ENCODE peak calls at places on chromosomes 12 and 14, in nine cellular contexts. One of them, this sample, is unnamed.

GRCh38 chr14:70600382-70601157 is at the start of gene MED6:
- ATAC-seq in activated naive CD8-positive, alpha-beta T cell treated with anti-CD3 and anti-CD28 coated beads, Interleukin-2, amount 50 U/mL, for 24 hours: peak
- ATAC-seq in CD4-positive, alpha-beta T cell: peak
- ATAC-seq in stimulated activated naive CD8-positive, alpha-beta T cell treated with anti-CD3 and anti-CD28 coated beads, Interleukin-15, amount 100 ng/mL, for 72 hours: peak
- ATAC-seq in gastrocnemius medialis: peak
- ATAC-seq in gastroesophageal sphincter: peak
- ATAC-seq in heart left ventricle: peak
- ATAC-seq in activated T-cell treated with anti-CD3 and anti-CD28 coated beads, Interleukin-2, amount 50 U/mL, for 72 hours: peak
- ATAC-seq in T-helper 17 cell: peak
- ATAC-seq in this sample: peak

GRCh38 chr14:28061006-28061405 is 705.6 kb upstream of the FOXG1 start:
- ATAC-seq in activated naive CD8-positive, alpha-beta T cell treated with anti-CD3 and anti-CD28 coated beads, Interleukin-2, amount 50 U/mL, for 24 hours: no peak
- ATAC-seq in CD4-positive, alpha-beta T cell: no peak
- ATAC-seq in stimulated activated naive CD8-positive, alpha-beta T cell treated with anti-CD3 and anti-CD28 coated beads, Interleukin-15, amount 100 ng/mL, for 72 hours: no peak
- ATAC-seq in gastrocnemius medialis: no peak
- ATAC-seq in gastroesophageal sphincter: no peak
- ATAC-seq in heart left ventricle: no peak
- ATAC-seq in activated T-cell treated with anti-CD3 and anti-CD28 coated beads, Interleukin-2, amount 50 U/mL, for 72 hours: no peak
- ATAC-seq in T-helper 17 cell: no peak
- ATAC-seq in this sample: no peak

GRCh38 chr14:70338550-70338949 is 20.9 kb downstream of the COX16 start:
- ATAC-seq in activated naive CD8-positive, alpha-beta T cell treated with anti-CD3 and anti-CD28 coated beads, Interleukin-2, amount 50 U/mL, for 24 hours: no peak
- ATAC-seq in CD4-positive, alpha-beta T cell: no peak
- ATAC-seq in stimulated activated naive CD8-positive, alpha-beta T cell treated with anti-CD3 and anti-CD28 coated beads, Interleukin-15, amount 100 ng/mL, for 72 hours: no peak
- ATAC-seq in gastrocnemius medialis: peak
- ATAC-seq in gastroesophageal sphincter: no peak
- ATAC-seq in heart left ventricle: no peak
- ATAC-seq in activated T-cell treated with anti-CD3 and anti-CD28 coated beads, Interleukin-2, amount 50 U/mL, for 72 hours: no peak
- ATAC-seq in T-helper 17 cell: no peak
- ATAC-seq in this sample: no peak

GRCh38 chr12:33752854-33753253 is 269.4 kb upstream of the ALG10 start:
- ATAC-seq in activated naive CD8-positive, alpha-beta T cell treated with anti-CD3 and anti-CD28 coated beads, Interleukin-2, amount 50 U/mL, for 24 hours: no peak
- ATAC-seq in CD4-positive, alpha-beta T cell: no peak
- ATAC-seq in stimulated activated naive CD8-positive, alpha-beta T cell treated with anti-CD3 and anti-CD28 coated beads, Interleukin-15, amount 100 ng/mL, for 72 hours: no peak
- ATAC-seq in gastrocnemius medialis: no peak
- ATAC-seq in gastroesophageal sphincter: no peak
- ATAC-seq in heart left ventricle: no peak
- ATAC-seq in activated T-cell treated with anti-CD3 and anti-CD28 coated beads, Interleukin-2, amount 50 U/mL, for 72 hours: no peak
- ATAC-seq in T-helper 17 cell: no peak
- ATAC-seq in this sample: no peak

GRCh38 chr14:62301911-62302310 is 539.7 kb downstream of the SNAPC1 start:
- ATAC-seq in activated naive CD8-positive, alpha-beta T cell treated with anti-CD3 and anti-CD28 coated beads, Interleukin-2, amount 50 U/mL, for 24 hours: no peak
- ATAC-seq in CD4-positive, alpha-beta T cell: no peak
- ATAC-seq in stimulated activated naive CD8-positive, alpha-beta T cell treated with anti-CD3 and anti-CD28 coated beads, Interleukin-15, amount 100 ng/mL, for 72 hours: no peak
- ATAC-seq in gastrocnemius medialis: no peak
- ATAC-seq in gastroesophageal sphincter: no peak
- ATAC-seq in heart left ventricle: no peak
- ATAC-seq in activated T-cell treated with anti-CD3 and anti-CD28 coated beads, Interleukin-2, amount 50 U/mL, for 72 hours: no peak
- ATAC-seq in T-helper 17 cell: no peak
- ATAC-seq in this sample: no peak

GRCh38 chr12:93429852-93430251 is 11.9 kb downstream of the UBE2N start:
- ATAC-seq in activated naive CD8-positive, alpha-beta T cell treated with anti-CD3 and anti-CD28 coated beads, Interleukin-2, amount 50 U/mL, for 24 hours: no peak
- ATAC-seq in CD4-positive, alpha-beta T cell: no peak
- ATAC-seq in stimulated activated naive CD8-positive, alpha-beta T cell treated with anti-CD3 and anti-CD28 coated beads, Interleukin-15, amount 100 ng/mL, for 72 hours: no peak
- ATAC-seq in gastrocnemius medialis: no peak
- ATAC-seq in gastroesophageal sphincter: no peak
- ATAC-seq in heart left ventricle: no peak
- ATAC-seq in activated T-cell treated with anti-CD3 and anti-CD28 coated beads, Interleukin-2, amount 50 U/mL, for 72 hours: no peak
- ATAC-seq in T-helper 17 cell: no peak
- ATAC-seq in this sample: peak

GRCh38 chr12:4293942-4294505 is 20.5 kb downstream of the CCND2 start:
- ATAC-seq in activated naive CD8-positive, alpha-beta T cell treated with anti-CD3 and anti-CD28 coated beads, Interleukin-2, amount 50 U/mL, for 24 hours: peak
- ATAC-seq in CD4-positive, alpha-beta T cell: peak
- ATAC-seq in stimulated activated naive CD8-positive, alpha-beta T cell treated with anti-CD3 and anti-CD28 coated beads, Interleukin-15, amount 100 ng/mL, for 72 hours: peak
- ATAC-seq in gastrocnemius medialis: no peak
- ATAC-seq in gastroesophageal sphincter: no peak
- ATAC-seq in heart left ventricle: peak
- ATAC-seq in activated T-cell treated with anti-CD3 and anti-CD28 coated beads, Interleukin-2, amount 50 U/mL, for 72 hours: no peak
- ATAC-seq in T-helper 17 cell: peak
- ATAC-seq in this sample: no peak

GRCh38 chr12:53174881-53175491 is 5.5 kb upstream of the ZNF740 start:
- ATAC-seq in activated naive CD8-positive, alpha-beta T cell treated with anti-CD3 and anti-CD28 coated beads, Interleukin-2, amount 50 U/mL, for 24 hours: no peak
- ATAC-seq in CD4-positive, alpha-beta T cell: no peak
- ATAC-seq in stimulated activated naive CD8-positive, alpha-beta T cell treated with anti-CD3 and anti-CD28 coated beads, Interleukin-15, amount 100 ng/mL, for 72 hours: peak
- ATAC-seq in gastrocnemius medialis: no peak
- ATAC-seq in gastroesophageal sphincter: peak
- ATAC-seq in heart left ventricle: peak
- ATAC-seq in activated T-cell treated with anti-CD3 and anti-CD28 coated beads, Interleukin-2, amount 50 U/mL, for 72 hours: no peak
- ATAC-seq in T-helper 17 cell: no peak
- ATAC-seq in this sample: peak

GRCh38 chr14:67765192-67765834 is 51.1 kb downstream of the ZFYVE26 start:
- ATAC-seq in activated naive CD8-positive, alpha-beta T cell treated with anti-CD3 and anti-CD28 coated beads, Interleukin-2, amount 50 U/mL, for 24 hours: no peak
- ATAC-seq in CD4-positive, alpha-beta T cell: no peak
- ATAC-seq in stimulated activated naive CD8-positive, alpha-beta T cell treated with anti-CD3 and anti-CD28 coated beads, Interleukin-15, amount 100 ng/mL, for 72 hours: no peak
- ATAC-seq in gastrocnemius medialis: no peak
- ATAC-seq in gastroesophageal sphincter: no peak
- ATAC-seq in heart left ventricle: no peak
- ATAC-seq in activated T-cell treated with anti-CD3 and anti-CD28 coated beads, Interleukin-2, amount 50 U/mL, for 72 hours: no peak
- ATAC-seq in T-helper 17 cell: no peak
- ATAC-seq in this sample: peak

GRCh38 chr12:97465012-97465345 is 2.4 kb downstream of the RMST start:
- ATAC-seq in activated naive CD8-positive, alpha-beta T cell treated with anti-CD3 and anti-CD28 coated beads, Interleukin-2, amount 50 U/mL, for 24 hours: no peak
- ATAC-seq in CD4-positive, alpha-beta T cell: no peak
- ATAC-seq in stimulated activated naive CD8-positive, alpha-beta T cell treated with anti-CD3 and anti-CD28 coated beads, Interleukin-15, amount 100 ng/mL, for 72 hours: no peak
- ATAC-seq in gastrocnemius medialis: no peak
- ATAC-seq in gastroesophageal sphincter: no peak
- ATAC-seq in heart left ventricle: no peak
- ATAC-seq in activated T-cell treated with anti-CD3 and anti-CD28 coated beads, Interleukin-2, amount 50 U/mL, for 72 hours: no peak
- ATAC-seq in T-helper 17 cell: no peak
- ATAC-seq in this sample: no peak

GRCh38 chr12:104722541-104723534 is 235.3 kb downstream of the SLC41A2 start:
- ATAC-seq in activated naive CD8-positive, alpha-beta T cell treated with anti-CD3 and anti-CD28 coated beads, Interleukin-2, amount 50 U/mL, for 24 hours: no peak
- ATAC-seq in CD4-positive, alpha-beta T cell: no peak
- ATAC-seq in stimulated activated naive CD8-positive, alpha-beta T cell treated with anti-CD3 and anti-CD28 coated beads, Interleukin-15, amount 100 ng/mL, for 72 hours: no peak
- ATAC-seq in gastrocnemius medialis: no peak
- ATAC-seq in gastroesophageal sphincter: no peak
- ATAC-seq in heart left ventricle: no peak
- ATAC-seq in activated T-cell treated with anti-CD3 and anti-CD28 coated beads, Interleukin-2, amount 50 U/mL, for 72 hours: no peak
- ATAC-seq in T-helper 17 cell: no peak
- ATAC-seq in this sample: peak

This sample was measured in esophagus mucosa.